ENCODE peak calls at places on chromosomes 3 and 15, in five cellular contexts. One of them, this sample, is unnamed.

GRCh38 chr3:57928511-57928910 is 79.7 kb upstream of the FLNB start:
- DNase-seq in hypothalamus: no peak
- DNase-seq in A549: no peak
- DNase-seq in M059J: no peak
- DNase-seq in ovary: no peak
- DNase-seq in this sample: no peak

GRCh38 chr3:154023148-154023547 is 98.0 kb upstream of the ARHGEF26 start:
- DNase-seq in hypothalamus: no peak
- DNase-seq in A549: peak
- DNase-seq in M059J: no peak
- DNase-seq in ovary: no peak
- DNase-seq in this sample: no peak

GRCh38 chr3:123760817-123761216 is 123.3 kb downstream of the MYLK start:
- DNase-seq in hypothalamus: no peak
- DNase-seq in A549: no peak
- DNase-seq in M059J: no peak
- DNase-seq in ovary: no peak
- DNase-seq in this sample: no peak

GRCh38 chr3:64873400-64873799 is 185.6 kb upstream of the ADAMTS9 start:
- DNase-seq in hypothalamus: no peak
- DNase-seq in A549: no peak
- DNase-seq in M059J: peak
- DNase-seq in ovary: no peak
- DNase-seq in this sample: no peak

GRCh38 chr3:72916249-72916648 is 28.4 kb downstream of the GXYLT2 start:
- DNase-seq in hypothalamus: no peak
- DNase-seq in A549: no peak
- DNase-seq in M059J: no peak
- DNase-seq in ovary: no peak
- DNase-seq in this sample: no peak

GRCh38 chr3:37282996-37283395 is 108.6 kb upstream of the LRRFIP2 start:
- DNase-seq in hypothalamus: no peak
- DNase-seq in A549: no peak
- DNase-seq in M059J: no peak
- DNase-seq in ovary: no peak
- DNase-seq in this sample: no peak

GRCh38 chr15:95557226-95558046 is 773.1 kb upstream of the NR2F2 start:
- DNase-seq in hypothalamus: no peak
- DNase-seq in A549: peak
- DNase-seq in M059J: peak
- DNase-seq in ovary: peak
- DNase-seq in this sample: no peak

GRCh38 chr3:182795383-182795782 is 2.1 kb downstream of the ATP11B start:
- DNase-seq in hypothalamus: no peak
- DNase-seq in A549: no peak
- DNase-seq in M059J: peak
- DNase-seq in ovary: no peak
- DNase-seq in this sample: peak

GRCh38 chr3:71490692-71491091 is 92.8 kb downstream of the FOXP1 start:
- DNase-seq in hypothalamus: no peak
- DNase-seq in A549: no peak
- DNase-seq in M059J: no peak
- DNase-seq in ovary: no peak
- DNase-seq in this sample: no peak

GRCh38 chr3:54443572-54444161 is 321.3 kb downstream of the CACNA2D3 start:
- DNase-seq in hypothalamus: no peak
- DNase-seq in A549: no peak
- DNase-seq in M059J: peak
- DNase-seq in ovary: no peak
- DNase-seq in this sample: no peak

GRCh38 chr3:38255627-38256026 is 10.0 kb upstream of the SLC22A13 start:
- DNase-seq in hypothalamus: no peak
- DNase-seq in A549: no peak
- DNase-seq in M059J: no peak
- DNase-seq in ovary: no peak
- DNase-seq in this sample: no peak

GRCh38 chr3:195196266-195196665 is 74.7 kb downstream of the XXYLT1 start:
- DNase-seq in hypothalamus: no peak
- DNase-seq in A549: no peak
- DNase-seq in M059J: peak
- DNase-seq in ovary: peak
- DNase-seq in this sample: no peak

GRCh38 chr3:62109534-62109933 is 263.8 kb downstream of the FEZF2 start:
- DNase-seq in hypothalamus: no peak
- DNase-seq in A549: no peak
- DNase-seq in M059J: peak
- DNase-seq in ovary: no peak
- DNase-seq in this sample: no peak

GRCh38 chr3:182342252-182342651 is 451.1 kb upstream of the ATP11B start:
- DNase-seq in hypothalamus: no peak
- DNase-seq in A549: no peak
- DNase-seq in M059J: no peak
- DNase-seq in ovary: no peak
- DNase-seq in this sample: no peak

GRCh38 chr3:135393898-135394525 is 571.5 kb upstream of the PPP2R3A start:
- DNase-seq in hypothalamus: no peak
- DNase-seq in A549: no peak
- DNase-seq in M059J: no peak
- DNase-seq in ovary: no peak
- DNase-seq in this sample: no peak

GRCh38 chr3:63753567-63753966 is 65.5 kb upstream of the C3orf49 start:
- DNase-seq in hypothalamus: no peak
- DNase-seq in A549: no peak
- DNase-seq in M059J: peak
- DNase-seq in ovary: no peak
- DNase-seq in this sample: no peak

GRCh38 chr3:56854856-56855620 is 53.3 kb upstream of the ARHGEF3 start:
- DNase-seq in hypothalamus: no peak
- DNase-seq in A549: no peak
- DNase-seq in M059J: no peak
- DNase-seq in ovary: no peak
- DNase-seq in this sample: no peak

GRCh38 chr3:54999801-55000200 is 71.9 kb upstream of the LRTM1 start:
- DNase-seq in hypothalamus: no peak
- DNase-seq in A549: no peak
- DNase-seq in M059J: peak
- DNase-seq in ovary: no peak
- DNase-seq in this sample: no peak

GRCh38 chr3:94524102-94524922 is 461.5 kb downstream of the NSUN3 start:
- DNase-seq in hypothalamus: no peak
- DNase-seq in A549: no peak
- DNase-seq in M059J: no peak
- DNase-seq in ovary: no peak
- DNase-seq in this sample: no peak

GRCh38 chr15:41804920-41805666 is 22.8 kb upstream of the JMJD7 start:
- DNase-seq in hypothalamus: no peak
- DNase-seq in A549: no peak
- DNase-seq in M059J: peak
- DNase-seq in ovary: no peak
- DNase-seq in this sample: no peak

GRCh38 chr3:152258448-152259302 is 10.1 kb upstream of the MBNL1 start:
- DNase-seq in hypothalamus: no peak
- DNase-seq in A549: peak
- DNase-seq in M059J: peak
- DNase-seq in ovary: peak
- DNase-seq in this sample: no peak

GRCh38 chr15:52772766-52773165 is 17.4 kb downstream of the ONECUT1 start:
- DNase-seq in hypothalamus: no peak
- DNase-seq in A549: no peak
- DNase-seq in M059J: no peak
- DNase-seq in ovary: no peak
- DNase-seq in this sample: no peak

GRCh38 chr3:116474356-116475200 is 29.3 kb upstream of the LSAMP start:
- DNase-seq in hypothalamus: no peak
- DNase-seq in A549: no peak
- DNase-seq in M059J: no peak
- DNase-seq in ovary: no peak
- DNase-seq in this sample: no peak

GRCh38 chr15:77354064-77354463 is 65.8 kb downstream of the PEAK1 start:
- DNase-seq in hypothalamus: no peak
- DNase-seq in A549: peak
- DNase-seq in M059J: no peak
- DNase-seq in ovary: no peak
- DNase-seq in this sample: no peak

GRCh38 chr3:190424478-190425439 is 24.9 kb downstream of the TMEM207 start:
- DNase-seq in hypothalamus: peak
- DNase-seq in A549: peak
- DNase-seq in M059J: peak
- DNase-seq in ovary: peak
- DNase-seq in this sample: peak

GRCh38 chr15:88834211-88834812 is 31.1 kb downstream of the ACAN start:
- DNase-seq in hypothalamus: peak
- DNase-seq in A549: peak
- DNase-seq in M059J: peak
- DNase-seq in ovary: peak
- DNase-seq in this sample: no peak

GRCh38 chr3:170330366-170330765 is 27.1 kb upstream of the SKIL start:
- DNase-seq in hypothalamus: no peak
- DNase-seq in A549: peak
- DNase-seq in M059J: peak
- DNase-seq in ovary: no peak
- DNase-seq in this sample: no peak

This sample was measured in naive B cell.